ENCODE peak calls at places on chromosomes 12 and 14, in ten cellular contexts. L is esophagus squamous epithelium, A is testis, C is ovary, G is IMR-90, I is HCT116, W is right lobe of liver, H is endothelial cell of umbilical vein, B is stomach, D is tibial nerve. K is an unnamed sample.

GRCh38 chr12:107372229-107372658 is 278.9 kb upstream of the CRY1 start:
- DNase-seq in L (no peak), A (no peak), C (no peak), G (peak; percentile 27), I (no peak), W (no peak), H (no peak), B (no peak), D (peak; percentile 5), K (no peak)

GRCh38 chr12:79689041-79689476 is 1.7 kb downstream of the PAWR start:
- DNase-seq in L (no peak), A (no peak), C (no peak), G (no peak), I (no peak), W (no peak), H (no peak), B (no peak), D (no peak), K (no peak)

GRCh38 chr12:86421333-86421732 is 165.1 kb upstream of the MGAT4C start:
- DNase-seq in L (no peak), A (no peak), C (no peak), G (no peak), I (no peak), W (no peak), H (no peak), B (no peak), D (no peak), K (no peak)

GRCh38 chr14:63493246-63493645 is 49.9 kb downstream of the PPP2R5E start:
- DNase-seq in L (no peak), A (no peak), C (no peak), G (peak; percentile 33), I (peak; percentile 10), W (no peak), H (no peak), B (no peak), D (no peak), K (no peak)

GRCh38 chr12:131077931-131078391 is 124.3 kb downstream of the ADGRD1 start:
- DNase-seq in L (no peak), A (peak; percentile 6), C (no peak), G (no peak), I (no peak), W (no peak), H (no peak), B (peak; percentile 22), D (no peak), K (no peak)

GRCh38 chr14:63362305-63362914 is 43.7 kb upstream of the GPHB5 start:
- DNase-seq in L (no peak), A (no peak), C (no peak), G (no peak), I (no peak), W (no peak), H (no peak), B (no peak), D (no peak), K (no peak)

GRCh38 chr12:53824001-53824716 is 72.4 kb upstream of the CISTR start:
- DNase-seq in L (no peak), A (no peak), C (no peak), G (no peak), I (no peak), W (no peak), H (no peak), B (no peak), D (no peak), K (no peak)

GRCh38 chr12:89075890-89076591 is 276.3 kb downstream of the DUSP6 start:
- DNase-seq in L (no peak), A (no peak), C (no peak), G (peak; percentile 57), I (no peak), W (no peak), H (no peak), B (no peak), D (no peak), K (no peak)

GRCh38 chr12:115661103-115661502 is 616.4 kb downstream of the MED13L start:
- DNase-seq in L (no peak), A (no peak), C (no peak), G (no peak), I (no peak), W (no peak), H (no peak), B (peak; percentile 29), D (peak; percentile 39), K (peak; percentile 16)

GRCh38 chr12:31749024-31749704 is 20.3 kb upstream of the AMN1 start:
- DNase-seq in L (no peak), A (no peak), C (no peak), G (peak; percentile 98), I (peak; percentile 99), W (peak; percentile 64), H (peak; percentile 98), B (peak; percentile 87), D (peak; percentile 53), K (peak; percentile 91)

GRCh38 chr12:94594443-94594825 is 55.9 kb downstream of the TMCC3 start:
- DNase-seq in L (no peak), A (no peak), C (no peak), G (no peak), I (no peak), W (no peak), H (peak; percentile 24), B (no peak), D (no peak), K (no peak)
- H3K27ac ChIP-seq in L (peak overlapping the region; percentile 38), A (no peak overlapping the region), C (no peak overlapping the region), G (no peak overlapping the region), I (no peak overlapping the region), W (no peak overlapping the region), H (peak overlapping the region; percentile 0), B (peak overlapping the region; percentile 9), D (no peak overlapping the region), K (no peak overlapping the region)

DNA sequence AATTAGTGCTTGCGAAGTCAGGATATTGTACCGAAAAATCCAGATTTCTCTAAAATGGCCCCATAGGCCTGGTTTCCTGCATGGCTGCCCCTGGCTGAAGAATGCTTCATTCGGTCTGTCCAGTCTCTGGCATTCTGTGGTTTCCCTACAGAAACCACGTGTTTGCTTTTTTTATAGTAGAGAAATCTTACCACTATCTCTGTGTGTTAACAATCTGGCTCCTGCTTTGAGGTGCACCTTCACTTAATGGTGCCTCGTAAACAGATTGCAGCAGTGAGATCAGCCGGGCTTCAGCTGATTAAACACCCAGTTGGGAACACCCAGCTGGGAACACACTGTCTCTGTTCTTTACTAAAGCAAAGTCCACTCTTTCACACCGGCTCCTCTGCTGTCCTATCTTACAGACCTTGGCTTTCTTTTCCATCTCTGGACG is 6.7 kb upstream of the DNAAF2 start:
- DNase-seq in L (no peak), A (peak; percentile 55), C (no peak), G (peak; percentile 48), I (no peak), W (peak; percentile 83), H (no peak), B (peak; percentile 75), D (no peak), K (peak; percentile 91)
- TF ChIP-seq POLR2A in L (no peak), A (no peak), C (no peak), G (no peak), I (no peak), W (peak; percentile 7), H (no peak), B (no peak), D (no peak), K (peak; percentile 40)

GRCh38 chr12:109777544-109777943 is 55.7 kb downstream of the TRPV4 start:
- DNase-seq in L (no peak), A (no peak), C (no peak), G (peak; percentile 10), I (no peak), W (peak; percentile 13), H (peak; percentile 14), B (no peak), D (no peak), K (no peak)
- H3K27ac ChIP-seq in L (no peak overlapping the region), A (no peak overlapping the region), C (no peak overlapping the region), G (no peak overlapping the region), I (peak overlapping the region; percentile 7), W (no peak overlapping the region), H (no peak overlapping the region), B (no peak overlapping the region), D (no peak overlapping the region), K (no peak overlapping the region)

GRCh38 chr12:104458645-104459555 is 2.2 kb downstream of the CHST11 start:
- DNase-seq in L (no peak), A (peak; percentile 56), C (no peak), G (no peak), I (no peak), W (no peak), H (peak; percentile 50), B (no peak), D (peak; percentile 20), K (peak; percentile 29)

GRCh38 chr12:104457746-104458644 is 1.2 kb downstream of the CHST11 start:
- DNase-seq in L (no peak), A (peak; percentile 40), C (peak; percentile 28), G (no peak), I (no peak), W (peak; percentile 61), H (peak; percentile 25), B (peak; percentile 41), D (no peak), K (peak; percentile 35)

GRCh38 chr12:104455594-104456416 is 943 bp upstream of the CHST11 start:
- DNase-seq in L (no peak), A (no peak), C (no peak), G (no peak), I (no peak), W (no peak), H (peak; percentile 9), B (no peak), D (no peak), K (no peak)

GRCh38 chr12:104456417-104456949 is at the start of gene CHST11:
- DNase-seq in L (peak; percentile 18), A (peak; percentile 91), C (peak; percentile 73), G (peak; percentile 79), I (peak; percentile 48), W (peak; percentile 81), H (peak; percentile 95), B (peak; percentile 77), D (peak; percentile 63), K (peak; percentile 85)

GRCh38 chr12:104456950-104457745 is 400 bp downstream of the CHST11 start:
- DNase-seq in L (no peak), A (peak; percentile 90), C (peak; percentile 65), G (peak; percentile 61), I (no peak), W (peak; percentile 68), H (peak; percentile 79), B (peak; percentile 60), D (peak; percentile 80), K (peak; percentile 59)
- TF ChIP-seq POLR2A in L (no peak), A (no peak), C (peak; percentile 24), G (no peak), I (peak; percentile 25), W (peak; percentile 65), H (peak; percentile 78), B (no peak), D (no peak), K (no peak)

DNA sequence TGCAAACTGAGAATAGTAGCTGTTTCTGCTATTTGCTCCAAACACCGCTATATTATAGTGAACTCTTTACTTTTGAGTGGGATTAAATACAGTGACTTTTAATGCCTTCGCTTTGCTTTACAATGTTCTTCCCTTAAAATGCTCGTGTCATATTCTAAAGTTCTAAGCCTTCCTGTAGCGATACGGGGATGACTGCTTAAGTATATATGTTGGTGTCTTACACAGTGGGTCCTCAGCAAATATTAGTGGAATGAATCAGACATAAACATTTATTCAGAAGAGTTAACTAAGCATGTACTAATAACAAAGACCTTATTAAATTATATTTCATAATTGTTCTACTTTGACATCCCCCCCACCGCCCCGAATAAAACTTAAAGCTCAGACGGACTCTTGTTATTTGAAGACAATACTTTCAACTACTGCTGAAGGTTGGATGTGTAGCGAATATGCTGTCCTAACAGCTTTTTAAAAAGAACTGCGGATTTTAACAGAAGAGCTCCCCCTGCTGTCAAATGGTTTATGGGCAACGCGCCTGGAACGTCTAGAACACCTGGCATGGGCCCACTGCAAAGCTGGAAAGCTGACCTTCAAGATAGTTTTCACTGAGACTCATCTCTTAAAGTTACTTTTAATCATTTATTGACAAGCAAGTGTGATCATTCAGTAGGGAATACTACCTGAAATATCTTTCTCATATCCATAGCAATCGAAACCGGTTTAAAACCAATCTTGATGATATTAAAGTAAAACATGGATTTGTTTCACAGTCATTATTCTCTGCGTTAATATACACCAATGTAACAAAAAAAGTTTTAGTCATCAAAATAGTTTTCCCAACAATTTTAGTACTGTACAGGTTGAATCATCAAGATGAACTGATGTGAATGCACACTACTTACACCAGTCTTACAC is 136.7 kb upstream of the KRAS start:
- DNase-seq in L (no peak), A (peak; percentile 93), C (peak; percentile 91), G (peak; percentile 92), I (peak; percentile 84), W (peak; percentile 71), H (peak; percentile 88), B (peak; percentile 91), D (peak; percentile 94), K (peak; percentile 92)
- H3K27ac ChIP-seq in L (peak overlapping the region; percentile 98), A (peak overlapping the region; percentile 99), C (peak overlapping the region; percentile 85), G (peak overlapping the region; percentile 85), I (no peak overlapping the region), W (peak overlapping the region; percentile 98), H (peak overlapping the region; percentile 92), B (peak overlapping the region; percentile 99), D (peak overlapping the region; percentile 99), K (peak overlapping the region; percentile 95)